ENCODE peak calls at places on chromosomes 7 and 10, in nine cellular contexts. G is HCT116, Y is PC-3, R is fibroblast of lung, Q is endodermal cell, K is GM12878, O is IMR-90, E is MM.1S, M is GM23248. T is an unnamed sample.

GRCh38 chr10:79446451-79447020 is 1.1 kb upstream of the ZCCHC24 start:
- DNase-seq in O (no peak), Q (peak; percentile 87), M (peak; percentile 58), E (no peak), K (no peak), Y (peak; percentile 80), R (no peak), G (no peak), T (no peak)

GRCh38 chr7:69708857-69709256 is 110.6 kb downstream of the AUTS2 start:
- DNase-seq in K (no peak), M (peak; percentile 26), R (peak; percentile 74), O (no peak), G (no peak), Y (no peak), E (no peak), Q (peak; percentile 57), T (no peak)

GRCh38 chr7:151375530-151376217 is 34.1 kb downstream of the NUB1 start:
- DNase-seq in Y (no peak), R (no peak), K (no peak), M (no peak), E (no peak), O (no peak), G (no peak), Q (no peak), T (no peak)

GRCh38 chr10:132433671-132434340 is 36.8 kb downstream of the PWWP2B start:
- DNase-seq in O (no peak), E (no peak), G (no peak), R (no peak), K (no peak), Q (no peak), Y (no peak), M (no peak), T (no peak)

GRCh38 chr7:112262804-112263203 is 56.3 kb downstream of the ZNF277 start:
- DNase-seq in Q (no peak), G (no peak), R (no peak), K (no peak), M (no peak), O (no peak), Y (no peak), E (peak; percentile 87), T (no peak)

GRCh38 chr10:15462253-15462885 is 91.3 kb upstream of the FAM171A1 start:
- DNase-seq in Q (no peak), G (no peak), K (no peak), R (no peak), O (no peak), M (peak; percentile 65), E (no peak), Y (no peak), T (no peak)

GRCh38 chr10:117342638-117343037 is 32.6 kb downstream of the PDZD8 start:
- DNase-seq in R (peak; percentile 91), E (no peak), Y (peak; percentile 88), M (peak; percentile 73), G (no peak), O (peak; percentile 83), Q (no peak), K (no peak), T (no peak)

GRCh38 chr10:9766762-9767161 is 1250.9 kb upstream of the CELF2 start:
- DNase-seq in G (no peak), O (no peak), E (no peak), M (no peak), K (no peak), Y (no peak), R (no peak), Q (no peak), T (no peak)

GRCh38 chr7:88401009-88401623 is 94.4 kb upstream of the STEAP4 start:
- DNase-seq in O (no peak), M (peak; percentile 23), R (no peak), Q (no peak), Y (peak; percentile 51), G (peak; percentile 15), K (no peak), E (peak; percentile 33), T (no peak)

GRCh38 chr10:121243003-121243898 is 355.0 kb downstream of the FGFR2 start:
- DNase-seq in R (peak; percentile 1), Q (no peak), E (no peak), K (no peak), Y (no peak), O (no peak), M (no peak), G (no peak), T (no peak)

GRCh38 chr10:35208536-35208935 is 81.9 kb downstream of the CREM start:
- DNase-seq in E (peak; percentile 73), M (no peak), Y (no peak), R (no peak), K (no peak), G (no peak), Q (no peak), O (no peak), T (no peak)

GRCh38 chr7:1883834-1884582 is 213.9 kb downstream of the ELFN1 start:
- DNase-seq in G (no peak), O (no peak), Y (no peak), K (no peak), Q (peak; percentile 82), M (no peak), R (no peak), E (no peak), T (no peak)

GRCh38 chr10:119270893-119271361 is 63.6 kb downstream of the GRK5 start:
- DNase-seq in O (peak; percentile 51), G (peak; percentile 41), E (peak; percentile 56), M (no peak), Y (peak; percentile 50), Q (peak; percentile 48), R (peak; percentile 41), K (no peak), T (no peak)

GRCh38 chr10:70656489-70656888 is 15.8 kb upstream of the ADAMTS14 start:
- DNase-seq in G (no peak), O (peak; percentile 98), M (peak; percentile 99), E (no peak), Q (no peak), K (peak; percentile 56), R (peak; percentile 100), Y (peak; percentile 100), T (no peak)

GRCh38 chr7:91098566-91098965 is 165.7 kb upstream of the FZD1 start:
- DNase-seq in M (no peak), Y (no peak), E (no peak), R (peak; percentile 69), Q (no peak), O (peak; percentile 29), K (no peak), G (no peak), T (no peak)

GRCh38 chr10:61899997-61900828 is 1.3 kb upstream of the ARID5B start:
- DNase-seq in Y (peak; percentile 99), R (peak; percentile 70), O (peak; percentile 79), E (peak; percentile 86), Q (peak; percentile 63), G (no peak), K (peak; percentile 64), M (peak; percentile 87), T (no peak)

GRCh38 chr10:61902448-61903183 is 1.1 kb downstream of the ARID5B start:
- DNase-seq in E (peak; percentile 72), Q (peak; percentile 60), K (no peak), G (peak; percentile 51), O (peak; percentile 61), Y (peak; percentile 95), R (peak; percentile 71), M (peak; percentile 77), T (no peak)

GRCh38 chr10:61900829-61901783 is at the start of gene ARID5B:
- DNase-seq in E (peak; percentile 72), O (peak; percentile 72), M (peak; percentile 83), R (peak; percentile 74), G (peak; percentile 68), Y (peak; percentile 94), K (no peak), Q (peak; percentile 75), T (no peak)

GRCh38 chr10:61903184-61903990 is 1.9 kb downstream of the ARID5B start:
- DNase-seq in Y (peak; percentile 78), M (peak; percentile 66), O (peak; percentile 55), G (peak; percentile 42), Q (peak; percentile 76), E (peak; percentile 82), K (peak; percentile 53), R (peak; percentile 79), T (no peak)

DNA sequence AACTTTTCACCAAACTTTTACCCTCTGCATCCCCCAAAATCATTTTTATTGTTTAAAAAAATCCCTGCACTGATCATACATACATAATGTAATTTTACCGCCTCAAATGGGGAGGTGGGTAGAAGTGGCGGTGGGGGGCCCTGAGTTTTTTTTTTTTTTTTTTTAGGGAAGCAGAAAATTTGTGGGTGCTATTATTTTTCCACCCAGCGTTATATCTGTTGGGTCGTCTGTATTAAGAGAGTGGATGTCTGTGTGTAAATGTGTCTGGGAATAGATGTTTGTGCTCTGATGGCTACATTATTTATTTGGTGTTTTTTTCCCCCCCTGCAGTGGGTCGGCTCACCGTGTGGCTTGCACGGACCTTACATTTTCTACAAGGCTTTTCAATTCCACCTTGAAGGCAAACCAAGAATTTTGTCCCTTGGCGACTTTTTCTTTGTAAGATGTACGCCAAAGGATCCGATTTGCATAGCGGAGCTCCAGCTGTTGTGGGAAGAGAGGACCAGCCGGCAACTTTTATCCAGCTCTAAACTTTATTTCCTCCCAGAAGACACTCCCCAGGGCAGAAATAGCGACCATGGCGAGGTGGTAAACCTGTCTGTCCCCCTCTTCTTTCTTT is 439 bp downstream of the ARID5B start:
- DNase-seq in Q (peak; percentile 75), K (no peak), R (peak; percentile 45), O (no peak), M (peak; percentile 72), E (peak; percentile 44), Y (no peak), G (no peak), T (no peak)
- H3K9ac ChIP-seq in Q (no peak overlapping the region), K (peak overlapping the region; percentile 96), R (peak overlapping the region; percentile 44), O (peak overlapping the region; percentile 100), M (peak overlapping the region; percentile 90), E (peak overlapping the region; percentile 93), Y (peak overlapping the region; percentile 72), G (peak overlapping the region; percentile 68), T (peak overlapping the region; percentile 69)

GRCh38 chr10:14102056-14102455 is 228.7 kb downstream of the FRMD4A start:
- DNase-seq in Y (no peak), M (peak; percentile 32), G (no peak), R (peak; percentile 61), Q (peak; percentile 85), O (peak; percentile 51), E (no peak), K (no peak), T (no peak)
- H3K9me3 ChIP-seq in Y (no peaks in the 10 kb centered on the region), M (no peaks in the 10 kb centered on the region), G (no peaks in the 10 kb centered on the region), R (no peaks in the 10 kb centered on the region), Q (peaks cover 5% of the 10 kb centered on the region), O (no peaks in the 10 kb centered on the region), E (no peaks in the 10 kb centered on the region), K (no peaks in the 10 kb centered on the region), T (no peaks in the 10 kb centered on the region)

GRCh38 chr7:134290286-134290685 is 26.4 kb downstream of the SLC35B4 start:
- DNase-seq in E (no peak), Q (no peak), O (peak; percentile 15), K (no peak), G (no peak), Y (peak; percentile 66), M (peak; percentile 80), R (peak; percentile 39), T (no peak)
- H3K9ac ChIP-seq in E (no peak overlapping the region), Q (no peak overlapping the region), O (no peak overlapping the region), K (no peak overlapping the region), G (no peak overlapping the region), Y (no peak overlapping the region), M (no peak overlapping the region), R (no peak overlapping the region), T (no peak overlapping the region)

DNA sequence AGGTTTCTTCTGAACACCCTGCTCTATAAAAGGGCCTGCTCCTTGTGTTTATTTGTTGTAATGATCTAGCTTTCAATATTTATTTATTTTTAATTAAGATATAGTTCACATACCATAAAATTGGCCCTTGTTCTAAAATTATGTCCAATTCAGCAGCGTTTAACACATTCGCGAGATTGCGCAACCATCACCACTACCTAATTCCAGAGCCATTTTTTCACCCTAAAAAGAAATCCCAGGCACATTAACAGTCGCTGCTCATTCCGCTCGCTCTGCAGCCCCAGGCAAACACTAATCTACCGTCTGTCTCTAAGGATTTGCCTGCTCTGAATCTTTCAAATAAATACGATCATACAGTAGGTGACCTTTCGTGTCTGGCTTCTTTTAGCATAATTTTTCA is 616.8 kb downstream of the CALN1 start:
- DNase-seq in R (no peak), K (no peak), O (no peak), Y (no peak), E (no peak), M (no peak), Q (no peak), G (no peak), T (peak; percentile 8)
- H3K9me3 ChIP-seq in R (no peaks in the 10 kb centered on the region), K (no peaks in the 10 kb centered on the region), O (peaks cover 24% of the 10 kb centered on the region), Y (no peaks in the 10 kb centered on the region), E (no peaks in the 10 kb centered on the region), M (no peaks in the 10 kb centered on the region), Q (no peaks in the 10 kb centered on the region), G (peaks cover 9% of the 10 kb centered on the region), T (no peaks in the 10 kb centered on the region)

T was measured in SK-N-MC.